ENCODE peak calls at places on chromosomes 13 and 19, in eight cellular contexts. I is GM10248, Q is AG04450, H is choroid plexus epithelial cell, R is cardiac muscle cell, X is fibroblast of mammary gland, M is bronchial epithelial cell, Y is AG09309. D is an unnamed sample.

GRCh38 chr13:85501616-85502015 is 297.6 kb downstream of the SLITRK6 start:
- DNase-seq in I (no peak), Q (no peak), H (no peak), R (no peak), X (no peak), M (no peak), Y (no peak), D (no peak)

GRCh38 chr19:30153326-30154210 is 211.5 kb downstream of the URI1 start:
- DNase-seq in I (peak), Q (no peak), H (no peak), R (no peak), X (no peak), M (no peak), Y (no peak), D (no peak)

GRCh38 chr19:5718579-5719273 is 1.2 kb downstream of the LONP1 start:
- DNase-seq in I (peak), Q (peak), H (peak), R (no peak), X (peak), M (peak), Y (peak), D (peak)

GRCh38 chr13:51902776-51903175 is 41.0 kb downstream of the CCDC70 start:
- DNase-seq in I (no peak), Q (no peak), H (no peak), R (no peak), X (no peak), M (no peak), Y (no peak), D (no peak)

GRCh38 chr19:3509566-3509989 is 3.5 kb downstream of the FZR1 start:
- DNase-seq in I (no peak), Q (no peak), H (peak), R (no peak), X (peak), M (peak), Y (no peak), D (peak)

GRCh38 chr19:45460807-45461347 is 6.9 kb upstream of the FOSB start:
- DNase-seq in I (no peak), Q (no peak), H (no peak), R (no peak), X (no peak), M (no peak), Y (no peak), D (no peak)

GRCh38 chr13:48505597-48506091 is 27.2 kb downstream of the RCBTB2 start:
- DNase-seq in I (peak), Q (peak), H (no peak), R (no peak), X (no peak), M (peak), Y (peak), D (no peak)

GRCh38 chr13:92259523-92259922 is 861.1 kb downstream of the GPC5 start:
- DNase-seq in I (no peak), Q (no peak), H (no peak), R (no peak), X (no peak), M (peak), Y (no peak), D (peak)

GRCh38 chr19:3387645-3388589 is 21.5 kb downstream of the NFIC start:
- DNase-seq in I (no peak), Q (no peak), H (no peak), R (no peak), X (peak), M (peak), Y (no peak), D (peak)

GRCh38 chr13:100203696-100204367 is 114.9 kb downstream of the PCCA start:
- DNase-seq in I (no peak), Q (no peak), H (peak), R (no peak), X (peak), M (peak), Y (no peak), D (no peak)

GRCh38 chr13:43905435-43906031 is 25.8 kb downstream of the LACC1 start:
- DNase-seq in I (peak), Q (peak), H (peak), R (peak), X (peak), M (peak), Y (no peak), D (peak)

GRCh38 chr19:24032651-24033050 is 54.3 kb upstream of the ZNF254 start:
- DNase-seq in I (no peak), Q (no peak), H (no peak), R (no peak), X (no peak), M (no peak), Y (no peak), D (no peak)

GRCh38 chr19:28359819-28360414 is 853.0 kb downstream of the UQCRFS1 start:
- DNase-seq in I (no peak), Q (no peak), H (no peak), R (no peak), X (no peak), M (no peak), Y (no peak), D (no peak)

GRCh38 chr19:38989066-38989605 is 13.6 kb upstream of the FBXO17 start:
- DNase-seq in I (no peak), Q (no peak), H (peak), R (peak), X (no peak), M (no peak), Y (no peak), D (no peak)

GRCh38 chr13:66657165-66657895 is 572.8 kb downstream of the PCDH9 start:
- DNase-seq in I (no peak), Q (peak), H (peak), R (no peak), X (peak), M (peak), Y (peak), D (peak)

GRCh38 chr19:28296506-28296905 is 916.4 kb downstream of the UQCRFS1 start:
- DNase-seq in I (no peak), Q (no peak), H (peak), R (no peak), X (peak), M (no peak), Y (peak), D (no peak)

GRCh38 chr19:18340237-18340989 is at the start of gene PGPEP1:
- DNase-seq in I (peak), Q (no peak), H (peak), R (peak), X (peak), M (no peak), Y (no peak), D (no peak)

GRCh38 chr19:37511821-37512220 is 5.1 kb downstream of the ZNF793 start:
- DNase-seq in I (no peak), Q (no peak), H (no peak), R (no peak), X (no peak), M (no peak), Y (no peak), D (no peak)

GRCh38 chr19:49921871-49922755 is 6.9 kb upstream of the ATF5 start:
- DNase-seq in I (no peak), Q (peak), H (peak), R (no peak), X (peak), M (peak), Y (no peak), D (peak)

GRCh38 chr13:23567792-23568480 is 2.3 kb upstream of the TNFRSF19 start:
- DNase-seq in I (no peak), Q (no peak), H (peak), R (peak), X (no peak), M (no peak), Y (no peak), D (peak)

GRCh38 chr19:54201980-54202379 is 1.3 kb downstream of the RPS9 start:
- DNase-seq in I (no peak), Q (no peak), H (peak), R (no peak), X (no peak), M (no peak), Y (no peak), D (peak)

GRCh38 chr13:46295531-46296464 is 84.1 kb downstream of the LRRC63 start:
- DNase-seq in I (peak), Q (peak), H (peak), R (no peak), X (peak), M (peak), Y (peak), D (peak)

GRCh38 chr13:80824231-80824630 is 483.3 kb upstream of the SPRY2 start:
- DNase-seq in I (no peak), Q (no peak), H (peak), R (no peak), X (peak), M (no peak), Y (no peak), D (peak)

GRCh38 chr13:108176685-108177274 is 38.6 kb downstream of the LIG4 start:
- DNase-seq in I (peak), Q (no peak), H (peak), R (peak), X (peak), M (peak), Y (no peak), D (peak)

GRCh38 chr13:101988140-101988539 is 413.7 kb downstream of the FGF14 start:
- DNase-seq in I (no peak), Q (no peak), H (peak), R (peak), X (peak), M (no peak), Y (no peak), D (peak)

GRCh38 chr19:47228937-47229673 is 1.9 kb downstream of the BBC3 start:
- DNase-seq in I (no peak), Q (no peak), H (peak), R (no peak), X (peak), M (no peak), Y (no peak), D (peak)

GRCh38 chr13:91369432-91369831 is 21.9 kb downstream of the MIR17HG start:
- DNase-seq in I (no peak), Q (no peak), H (peak), R (no peak), X (peak), M (no peak), Y (no peak), D (no peak)

GRCh38 chr19:49492573-49493411 is 3.4 kb upstream of the RPS11 start:
- DNase-seq in I (no peak), Q (no peak), H (no peak), R (no peak), X (peak), M (peak), Y (no peak), D (peak)

GRCh38 chr19:1074512-1075283 is 7.7 kb downstream of the ARHGAP45 start:
- DNase-seq in I (peak), Q (no peak), H (no peak), R (no peak), X (no peak), M (no peak), Y (no peak), D (peak)

GRCh38 chr13:29845440-29846056 is 4.9 kb downstream of the UBL3 start:
- DNase-seq in I (no peak), Q (no peak), H (peak), R (no peak), X (peak), M (no peak), Y (no peak), D (peak)

GRCh38 chr13:44396295-44396962 is 22.8 kb downstream of the SERP2 start:
- DNase-seq in I (no peak), Q (no peak), H (no peak), R (no peak), X (no peak), M (no peak), Y (no peak), D (no peak)

GRCh38 chr13:43132911-43133310 is 109.5 kb downstream of the DNAJC15 start:
- DNase-seq in I (no peak), Q (no peak), H (no peak), R (no peak), X (no peak), M (no peak), Y (no peak), D (no peak)

GRCh38 chr19:6378036-6378435 is 2.3 kb upstream of the PSPN start:
- DNase-seq in I (no peak), Q (peak), H (peak), R (no peak), X (no peak), M (no peak), Y (no peak), D (no peak)

GRCh38 chr13:39451301-39451700 is 151.7 kb downstream of the LHFPL6 start:
- DNase-seq in I (no peak), Q (no peak), H (peak), R (no peak), X (peak), M (peak), Y (no peak), D (peak)

GRCh38 chr13:96248103-96248502 is 158.2 kb downstream of the HS6ST3 start:
- DNase-seq in I (no peak), Q (no peak), H (no peak), R (no peak), X (no peak), M (no peak), Y (no peak), D (no peak)

GRCh38 chr19:42658148-42658547 is 63.4 kb upstream of the CEACAM8 start:
- DNase-seq in I (no peak), Q (no peak), H (peak), R (no peak), X (peak), M (no peak), Y (no peak), D (no peak)

GRCh38 chr13:101576977-101577376 is 124.5 kb downstream of the ITGBL1 start:
- DNase-seq in I (no peak), Q (no peak), H (peak), R (no peak), X (no peak), M (no peak), Y (no peak), D (no peak)

GRCh38 chr13:21661510-21661909 is 9.4 kb upstream of the FGF9 start:
- DNase-seq in I (no peak), Q (no peak), H (no peak), R (no peak), X (no peak), M (no peak), Y (no peak), D (no peak)
- TF ChIP-seq CTCF in I (no peak), Q (no peak), H (no peak), R (no peak), X (no peak), M (no peak), Y (no peak), D (no peak)

GRCh38 chr13:69935043-69935442 is 172.6 kb upstream of the ATXN8OS start:
- DNase-seq in I (no peak), Q (no peak), H (no peak), R (no peak), X (no peak), M (peak), Y (no peak), D (peak)
- TF ChIP-seq CTCF in I (no peak), Q (no peak), H (no peak), R (no peak), X (no peak), M (no peak), Y (peak), D (peak)

DNA sequence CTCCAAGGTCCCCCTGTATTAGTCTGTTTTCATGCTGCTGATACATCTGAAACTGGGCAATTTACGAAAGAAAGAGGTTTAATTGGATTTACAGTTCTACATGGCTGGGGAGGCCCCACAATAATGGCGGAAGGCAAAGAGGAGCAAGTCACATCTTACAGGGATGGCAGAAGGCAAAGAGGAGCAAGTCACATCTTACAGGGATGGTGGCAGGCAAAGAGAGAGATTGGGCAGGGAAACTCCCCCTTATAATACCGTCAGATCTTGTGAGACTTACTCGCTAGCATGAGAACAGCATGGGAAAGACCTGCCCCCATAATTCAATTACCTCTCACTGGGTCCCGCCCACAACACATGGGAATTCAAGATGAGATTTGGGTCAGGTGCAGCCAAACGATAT is 50.0 kb upstream of the FARP1 start:
- DNase-seq in I (no peak), Q (no peak), H (no peak), R (no peak), X (no peak), M (no peak), Y (no peak), D (no peak)
- TF ChIP-seq CTCF in I (no peak), Q (no peak), H (no peak), R (no peak), X (no peak), M (no peak), Y (no peak), D (no peak)

DNA sequence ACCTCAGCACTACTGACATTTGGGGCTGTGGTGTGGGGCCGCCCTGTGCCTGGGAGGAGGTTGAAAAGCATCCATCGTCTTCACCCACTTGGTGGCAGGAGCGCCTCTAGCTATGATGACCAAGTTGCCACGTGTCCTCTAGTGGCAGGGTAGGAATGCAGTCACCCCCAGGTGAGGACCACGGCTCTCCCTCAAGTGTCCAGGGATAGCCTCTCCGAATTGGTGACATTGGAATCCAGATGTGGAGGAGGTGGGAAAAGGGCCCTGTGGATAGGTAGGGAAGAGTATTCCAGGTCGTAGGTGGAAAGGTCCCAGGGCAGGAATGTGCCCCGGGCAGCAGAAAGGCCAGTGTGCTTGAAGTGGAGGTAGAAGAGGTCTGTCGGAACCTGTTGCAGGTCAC is 37.6 kb downstream of the ARHGEF18 start:
- DNase-seq in I (no peak), Q (no peak), H (no peak), R (no peak), X (no peak), M (peak), Y (no peak), D (peak)
- TF ChIP-seq CTCF in I (no peak), Q (no peak), H (no peak), R (no peak), X (no peak), M (peak), Y (no peak), D (peak)

DNA sequence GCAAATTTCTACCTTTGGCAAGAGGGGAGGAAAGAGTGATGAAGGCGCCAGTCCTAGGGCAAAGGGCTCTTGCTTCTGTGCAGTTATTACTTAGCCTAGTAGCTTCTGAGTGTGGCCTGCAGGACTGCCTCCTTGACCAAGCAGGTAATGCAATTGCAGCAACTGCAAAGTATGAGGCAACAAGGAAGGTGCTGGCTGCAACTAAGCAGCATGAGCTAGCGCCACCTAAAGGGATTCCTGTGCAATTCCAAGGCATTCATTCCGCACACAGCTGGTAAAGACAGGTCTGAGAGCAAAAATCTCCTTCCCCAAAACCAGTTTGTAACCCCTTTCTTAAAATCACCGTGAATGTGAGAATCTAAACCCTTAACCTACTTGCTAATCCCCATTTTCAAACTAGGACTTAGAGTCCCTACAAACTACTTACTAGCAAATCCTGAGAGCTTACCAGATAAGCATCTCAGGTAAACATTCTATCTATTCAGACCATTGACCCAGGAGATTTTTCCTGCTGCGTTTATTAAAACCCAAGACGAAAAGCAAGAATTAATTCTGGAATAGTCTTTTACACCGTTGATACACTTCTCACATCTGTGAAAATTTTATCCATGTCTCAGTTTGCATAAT is 62.9 kb downstream of the DCT start:
- DNase-seq in I (no peak), Q (no peak), H (peak), R (peak), X (peak), M (peak), Y (no peak), D (peak)
- TF ChIP-seq CTCF in I (no peak), Q (peak), H (peak), R (peak), X (peak), M (peak), Y (peak), D (peak)

GRCh38 chr13:21895769-21896168 is 224.9 kb downstream of the FGF9 start:
- DNase-seq in I (no peak), Q (no peak), H (no peak), R (no peak), X (no peak), M (no peak), Y (no peak), D (no peak)

GRCh38 chr13:21897140-21897539 is 226.3 kb downstream of the FGF9 start:
- DNase-seq in I (no peak), Q (no peak), H (no peak), R (peak), X (no peak), M (no peak), Y (no peak), D (no peak)

GRCh38 chr13:21894703-21895699 is 224.1 kb downstream of the FGF9 start:
- DNase-seq in I (no peak), Q (no peak), H (no peak), R (no peak), X (no peak), M (no peak), Y (no peak), D (no peak)

GRCh38 chr13:21898461-21898860 is 227.6 kb downstream of the FGF9 start:
- DNase-seq in I (no peak), Q (no peak), H (no peak), R (peak), X (no peak), M (peak), Y (no peak), D (no peak)

GRCh38 chr13:21894091-21894490 is 223.2 kb downstream of the FGF9 start:
- DNase-seq in I (no peak), Q (no peak), H (no peak), R (no peak), X (no peak), M (no peak), Y (no peak), D (no peak)
- TF ChIP-seq CTCF in I (no peak), Q (no peak), H (no peak), R (no peak), X (no peak), M (no peak), Y (no peak), D (no peak)